ENCODE peak calls at places on chromosomes 2 and 18, in eight cellular contexts. Y, H, K, O, T, M, G and U are unnamed samples.

GRCh38 chr2:177806025-177806424 is 266.6 kb downstream of the PDE11A start:
- DNase-seq in Y (no peak), H (peak; percentile 41), K (no peak), O (no peak), T (no peak), M (peak; percentile 43), G (no peak), U (no peak)

GRCh38 chr2:223995569-223995968 is 38.3 kb downstream of the MRPL44 start:
- DNase-seq in Y (no peak), H (no peak), K (no peak), O (peak; percentile 16), T (peak; percentile 49), M (peak; percentile 49), G (no peak), U (no peak)

GRCh38 chr2:230828272-230828961 is 36.3 kb upstream of the ITM2C start:
- DNase-seq in Y (no peak), H (no peak), K (no peak), O (no peak), T (no peak), M (no peak), G (no peak), U (no peak)

GRCh38 chr2:101463885-101464653 is 10.8 kb downstream of the RFX8 start:
- DNase-seq in Y (no peak), H (peak; percentile 91), K (no peak), O (peak; percentile 69), T (peak; percentile 80), M (peak; percentile 98), G (no peak), U (no peak)

GRCh38 chr2:12507295-12507694 is 209.4 kb upstream of the TRIB2 start:
- DNase-seq in Y (no peak), H (peak; percentile 95), K (peak; percentile 59), O (peak; percentile 95), T (peak; percentile 28), M (peak; percentile 58), G (peak; percentile 46), U (peak; percentile 48)

GRCh38 chr2:109436635-109437225 is 177.0 kb downstream of the SEPTIN10 start:
- DNase-seq in Y (no peak), H (no peak), K (no peak), O (no peak), T (no peak), M (no peak), G (no peak), U (no peak)

GRCh38 chr18:36127866-36128845 is 984 bp downstream of the SLC39A6 start:
- DNase-seq in Y (peak; percentile 34), H (no peak), K (no peak), O (no peak), T (no peak), M (peak; percentile 34), G (no peak), U (no peak)

GRCh38 chr2:218323526-218324472 is 31.5 kb upstream of the TMBIM1 start:
- DNase-seq in Y (peak; percentile 69), H (no peak), K (no peak), O (peak; percentile 45), T (no peak), M (peak; percentile 83), G (no peak), U (no peak)

GRCh38 chr2:207133862-207134519 is 31.8 kb downstream of the KLF7 start:
- DNase-seq in Y (no peak), H (peak; percentile 54), K (no peak), O (peak; percentile 61), T (peak; percentile 99), M (peak; percentile 96), G (no peak), U (no peak)

GRCh38 chr18:62634991-62635630 is 80.2 kb upstream of the PHLPP1 start:
- DNase-seq in Y (no peak), H (no peak), K (no peak), O (no peak), T (no peak), M (no peak), G (no peak), U (no peak)

GRCh38 chr18:8858888-8859511 is 153.6 kb downstream of the MTCL1 start:
- DNase-seq in Y (no peak), H (peak; percentile 94), K (no peak), O (no peak), T (peak; percentile 95), M (peak; percentile 97), G (no peak), U (no peak)

GRCh38 chr2:69554981-69555380 is 88.6 kb downstream of the AAK1 start:
- DNase-seq in Y (no peak), H (no peak), K (no peak), O (no peak), T (no peak), M (peak; percentile 77), G (no peak), U (no peak)

GRCh38 chr18:36493349-36494281 is 196.1 kb downstream of the FHOD3 start:
- DNase-seq in Y (peak; percentile 28), H (no peak), K (no peak), O (no peak), T (no peak), M (peak; percentile 63), G (no peak), U (no peak)

GRCh38 chr18:49460958-49461601 is 635 bp upstream of the DYM start:
- DNase-seq in Y (no peak), H (no peak), K (no peak), O (no peak), T (no peak), M (peak; percentile 71), G (no peak), U (no peak)

GRCh38 chr2:38697116-38697840 is 31.4 kb downstream of the GALM start:
- DNase-seq in Y (no peak), H (no peak), K (no peak), O (no peak), T (no peak), M (no peak), G (peak; percentile 87), U (no peak)

GRCh38 chr2:49335546-49335945 is 181.2 kb upstream of the FSHR start:
- DNase-seq in Y (no peak), H (no peak), K (no peak), O (no peak), T (no peak), M (no peak), G (no peak), U (no peak)

GRCh38 chr2:16777123-16777872 is 111.7 kb upstream of the CYRIA start:
- DNase-seq in Y (no peak), H (no peak), K (no peak), O (no peak), T (no peak), M (no peak), G (no peak), U (no peak)

GRCh38 chr2:124810132-124810531 is 785.0 kb downstream of the CNTNAP5 start:
- DNase-seq in Y (peak; percentile 22), H (no peak), K (no peak), O (no peak), T (no peak), M (peak; percentile 3), G (no peak), U (no peak)

GRCh38 chr2:26560892-26561291 is 80.3 kb downstream of the CIB4 start:
- DNase-seq in Y (no peak), H (no peak), K (no peak), O (no peak), T (no peak), M (no peak), G (no peak), U (no peak)

GRCh38 chr18:36960038-36960437 is 131.1 kb downstream of the KIAA1328 start:
- DNase-seq in Y (no peak), H (no peak), K (no peak), O (no peak), T (no peak), M (no peak), G (no peak), U (no peak)

GRCh38 chr2:180715044-180715443 is 265.4 kb upstream of the UBE2E3 start:
- DNase-seq in Y (no peak), H (no peak), K (no peak), O (no peak), T (no peak), M (no peak), G (no peak), U (no peak)

GRCh38 chr2:156334496-156335478 is 2.3 kb upstream of the NR4A2 start:
- DNase-seq in Y (peak; percentile 66), H (peak; percentile 76), K (peak; percentile 83), O (no peak), T (peak; percentile 76), M (peak; percentile 97), G (peak; percentile 91), U (peak; percentile 57)

GRCh38 chr18:22728481-22729105 is 204.5 kb upstream of the RBBP8 start:
- DNase-seq in Y (no peak), H (no peak), K (no peak), O (no peak), T (no peak), M (peak; percentile 14), G (no peak), U (no peak)

GRCh38 chr2:185128331-185128730 is 530.0 kb downstream of the ZNF804A start:
- DNase-seq in Y (no peak), H (no peak), K (no peak), O (no peak), T (no peak), M (no peak), G (no peak), U (no peak)

GRCh38 chr2:186533717-186534116 is 47.7 kb downstream of the ZC3H15 start:
- DNase-seq in Y (no peak), H (no peak), K (no peak), O (no peak), T (no peak), M (no peak), G (no peak), U (no peak)

GRCh38 chr2:177078416-177078815 is 134.2 kb upstream of the HNRNPA3 start:
- DNase-seq in Y (no peak), H (no peak), K (no peak), O (no peak), T (peak; percentile 3), M (peak; percentile 5), G (no peak), U (no peak)

GRCh38 chr2:12045864-12046291 is 299.4 kb downstream of the LPIN1 start:
- DNase-seq in Y (no peak), H (no peak), K (no peak), O (no peak), T (no peak), M (no peak), G (no peak), U (no peak)

GRCh38 chr2:11692966-11693521 is 23.0 kb upstream of the NTSR2 start:
- DNase-seq in Y (peak; percentile 65), H (no peak), K (peak; percentile 22), O (no peak), T (no peak), M (peak; percentile 72), G (peak; percentile 33), U (peak; percentile 16)